ENCODE peak calls at places on chromosomes 16 and 17, in four cellular contexts. D is activated T-helper 9 cell treated with anti-CD3 and anti-CD28 coated beads, Interleukin-2, amount 50 U/mL, for 16 hours; H is endothelial cell of umbilical vein; B is stimulated activated CD4-positive, alpha-beta T cell treated with anti-CD3 and anti-CD28 coated beads, Interleukin-1b, Interleukin-23, amount 100 ng/mL, for 24 hours. Z is an unnamed sample.

GRCh38 chr17:39787743-39788484 is 50.2 kb downstream of the GRB7 start:
- DNase-seq in D (no peak), H (no peak), B (no peak), Z (no peak)

GRCh38 chr16:82011199-82011641 is at the start of gene SDR42E1:
- DNase-seq in D (peak; percentile 46), H (no peak), B (no peak), Z (no peak)

GRCh38 chr17:28402224-28402630 is 3.8 kb downstream of the SLC46A1 start:
- DNase-seq in D (no peak), H (no peak), B (no peak), Z (no peak)

GRCh38 chr16:81784042-81784785 is 5.1 kb downstream of the PLCG2 start:
- DNase-seq in D (no peak), H (no peak), B (no peak), Z (no peak)

GRCh38 chr17:78538033-78538776 is 39.0 kb downstream of the DNAH17 start:
- DNase-seq in D (no peak), H (no peak), B (no peak), Z (no peak)

GRCh38 chr17:33178641-33179040 is 114.5 kb downstream of the ASIC2 start:
- DNase-seq in D (no peak), H (no peak), B (no peak), Z (no peak)

GRCh38 chr17:32909787-32910369 is 18.1 kb upstream of the TMEM98 start:
- DNase-seq in D (peak; percentile 16), H (peak; percentile 88), B (no peak), Z (peak; percentile 63)

GRCh38 chr17:9306086-9306485 is 269.5 kb downstream of the STX8 start:
- DNase-seq in D (no peak), H (no peak), B (no peak), Z (no peak)

GRCh38 chr17:31525801-31526549 is 134.5 kb downstream of the RAB11FIP4 start:
- DNase-seq in D (no peak), H (no peak), B (no peak), Z (no peak)

Z was measured in SW 1271.